ENCODE peak calls at places on chromosome 9, in seven cellular contexts. F is AG04449, E is brain microvascular endothelial cell, L is AG09309, U is upper lobe of left lung, T is kidney, R is cardiac muscle cell. H is an unnamed sample.

GRCh38 chr9:107455461-107456155 is 34.0 kb downstream of the KLF4 start:
- DNase-seq in F (no peak), E (no peak), L (no peak), U (no peak), T (no peak), R (no peak), H (no peak)

GRCh38 chr9:87556039-87556438 is 58.4 kb downstream of the DAPK1 start:
- DNase-seq in F (no peak), E (no peak), L (no peak), U (no peak), T (no peak), R (no peak), H (no peak)

GRCh38 chr9:124790301-124790700 is 13.4 kb downstream of the OLFML2A start:
- DNase-seq in F (no peak), E (no peak), L (no peak), U (no peak), T (no peak), R (no peak), H (no peak)

GRCh38 chr9:131625848-131626670 is 80.7 kb downstream of the PRRT1B start:
- DNase-seq in F (no peak), E (no peak), L (no peak), U (peak; percentile 77), T (peak; percentile 64), R (no peak), H (no peak)

GRCh38 chr9:70111042-70111602 is 67.5 kb downstream of the MAMDC2 start:
- DNase-seq in F (no peak), E (peak; percentile 60), L (no peak), U (no peak), T (no peak), R (peak; percentile 79), H (no peak)

GRCh38 chr9:130715270-130716077 is 21.9 kb downstream of the EXOSC2 start:
- DNase-seq in F (no peak), E (no peak), L (no peak), U (no peak), T (no peak), R (no peak), H (no peak)

GRCh38 chr9:75964431-75964830 is 74.0 kb downstream of the PCSK5 start:
- DNase-seq in F (no peak), E (no peak), L (no peak), U (no peak), T (no peak), R (no peak), H (no peak)

GRCh38 chr9:113572076-113572861 is 108.7 kb downstream of the RGS3 start:
- DNase-seq in F (no peak), E (no peak), L (no peak), U (no peak), T (peak; percentile 46), R (peak; percentile 29), H (no peak)

GRCh38 chr9:130632081-130632710 is 32.2 kb upstream of the PRDM12 start:
- DNase-seq in F (no peak), E (no peak), L (no peak), U (no peak), T (no peak), R (no peak), H (no peak)

GRCh38 chr9:129221233-129221632 is 43.2 kb upstream of the IER5L start:
- DNase-seq in F (no peak), E (no peak), L (no peak), U (no peak), T (no peak), R (no peak), H (peak; percentile 30)

GRCh38 chr9:77575785-77576184 is 72.3 kb downstream of the GNA14 start:
- DNase-seq in F (no peak), E (no peak), L (no peak), U (no peak), T (no peak), R (peak; percentile 53), H (no peak)

GRCh38 chr9:123550012-123550411 is 194.0 kb downstream of the CRB2 start:
- DNase-seq in F (no peak), E (no peak), L (no peak), U (no peak), T (no peak), R (no peak), H (no peak)

GRCh38 chr9:93268551-93269314 is 84.8 kb downstream of the WNK2 start:
- DNase-seq in F (no peak), E (no peak), L (no peak), U (no peak), T (peak; percentile 62), R (no peak), H (peak; percentile 39)

GRCh38 chr9:14346301-14346721 is 32.4 kb upstream of the NFIB start:
- DNase-seq in F (no peak), E (no peak), L (no peak), U (peak; percentile 58), T (no peak), R (peak; percentile 56), H (no peak)

GRCh38 chr9:82206946-82207345 is 218.4 kb downstream of the SPATA31D1 start:
- DNase-seq in F (no peak), E (no peak), L (no peak), U (no peak), T (no peak), R (no peak), H (no peak)

GRCh38 chr9:84708400-84708799 is 38.9 kb downstream of the NTRK2 start:
- DNase-seq in F (no peak), E (no peak), L (no peak), U (no peak), T (no peak), R (no peak), H (no peak)

GRCh38 chr9:128412120-128412790 is 8.4 kb upstream of the CERCAM start:
- DNase-seq in F (no peak), E (peak; percentile 43), L (no peak), U (no peak), T (no peak), R (peak; percentile 54), H (no peak)

GRCh38 chr9:75591972-75592371 is 298.5 kb upstream of the PCSK5 start:
- DNase-seq in F (no peak), E (no peak), L (no peak), U (no peak), T (no peak), R (no peak), H (no peak)

GRCh38 chr9:129038109-129038852 is 1.9 kb downstream of the MIGA2 start:
- DNase-seq in F (no peak), E (no peak), L (no peak), U (no peak), T (peak; percentile 86), R (peak; percentile 35), H (no peak)

GRCh38 chr9:134283111-134283515 is 43.1 kb upstream of the RXRA start:
- DNase-seq in F (peak; percentile 34), E (no peak), L (peak; percentile 25), U (peak; percentile 85), T (no peak), R (peak; percentile 93), H (no peak)

GRCh38 chr9:117153021-117153420 is 261.8 kb downstream of the ASTN2 start:
- DNase-seq in F (peak; percentile 12), E (no peak), L (no peak), U (no peak), T (no peak), R (no peak), H (no peak)

DNA sequence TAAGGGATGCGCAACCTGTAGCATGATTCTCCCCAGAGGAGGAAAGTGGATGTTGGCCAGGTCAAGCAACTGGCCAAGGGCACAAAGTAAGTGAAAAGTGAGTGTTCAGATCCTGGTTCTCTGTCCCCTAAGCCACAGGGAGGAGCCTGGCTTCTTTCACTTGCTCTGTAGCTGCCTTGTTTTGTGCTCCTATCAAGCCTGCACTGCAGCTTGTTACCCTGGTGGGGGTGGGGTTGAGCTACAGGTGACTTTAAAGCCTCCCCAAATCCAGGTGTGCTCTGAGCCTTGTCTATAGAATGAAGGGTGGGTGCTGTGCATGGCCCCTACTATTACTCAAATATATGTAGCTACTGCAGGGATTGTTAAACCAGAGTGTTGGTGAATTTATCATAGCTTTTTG is 32.9 kb downstream of the RALGPS1 start:
- DNase-seq in F (no peak), E (no peak), L (no peak), U (no peak), T (no peak), R (no peak), H (no peak)
- TF ChIP-seq CTCF in F (no peak), E (peak; percentile 13), L (no peak), U (no peak), T (no peak), R (no peak), H (peak; percentile 14)

GRCh38 chr9:2469681-2470141 is 151.9 kb upstream of the VLDLR start:
- DNase-seq in F (no peak), E (no peak), L (no peak), U (no peak), T (no peak), R (peak; percentile 51), H (no peak)
- H3K4me3 ChIP-seq in F (no peak overlapping the region), E (no peak overlapping the region), L (no peak overlapping the region), U (no peak overlapping the region), T (no peak overlapping the region), R (no peak overlapping the region), H (no peak overlapping the region)

GRCh38 chr9:121538221-121538620 is 38.6 kb upstream of the GGTA1 start:
- DNase-seq in F (no peak), E (no peak), L (no peak), U (no peak), T (no peak), R (no peak), H (no peak)
- TF ChIP-seq CTCF in F (no peak), E (peak; percentile 8), L (peak; percentile 14), U (no peak), T (no peak), R (no peak), H (no peak)

GRCh38 chr9:26975728-26976707 is 19.8 kb downstream of the IFT74 start:
- DNase-seq in F (no peak), E (peak; percentile 34), L (no peak), U (no peak), T (no peak), R (peak; percentile 60), H (no peak)
- H3K4me3 ChIP-seq in F (no peak overlapping the region), E (no peak overlapping the region), L (no peak overlapping the region), U (no peak overlapping the region), T (no peak overlapping the region), R (no peak overlapping the region), H (no peak overlapping the region)

DNA sequence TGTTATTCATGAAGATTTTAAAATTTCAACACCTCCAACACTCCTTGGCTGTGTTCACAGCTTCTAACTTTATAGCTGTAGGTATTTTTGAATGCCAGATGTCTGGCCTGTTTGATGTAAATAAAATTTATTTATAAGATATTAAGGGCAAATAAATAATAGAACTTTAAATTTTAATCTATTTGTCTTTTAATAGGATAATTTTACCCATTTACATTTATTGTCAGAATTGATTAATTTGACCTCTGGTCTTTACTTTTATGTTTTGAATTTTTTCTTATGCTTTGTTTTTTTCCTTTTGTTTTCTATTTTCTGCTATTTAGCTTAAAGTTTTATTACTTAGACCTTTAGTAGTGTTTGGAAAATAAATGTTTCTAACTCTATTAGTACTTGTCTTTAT is 94.6 kb downstream of the UGCG start:
- DNase-seq in F (no peak), E (no peak), L (no peak), U (no peak), T (no peak), R (no peak), H (no peak)
- TF ChIP-seq CTCF in F (no peak), E (no peak), L (no peak), U (no peak), T (no peak), R (no peak), H (no peak)